ENCODE peak calls at places on chromosomes 7 and 10, in four cellular contexts. One of them, this sample, is unnamed.

GRCh38 chr10:79328737-79329504 is 18.3 kb upstream of the PPIF start:
- DNase-seq in gastrocnemius medialis: no peak
- DNase-seq in effector memory CD4-positive, alpha-beta T cell: no peak
- DNase-seq in right cardiac atrium: no peak
- DNase-seq in this sample: no peak

GRCh38 chr7:133561361-133561760 is 308.5 kb downstream of the EXOC4 start:
- DNase-seq in gastrocnemius medialis: no peak
- DNase-seq in effector memory CD4-positive, alpha-beta T cell: no peak
- DNase-seq in right cardiac atrium: no peak
- DNase-seq in this sample: no peak

GRCh38 chr7:50962962-50963374 is 180.3 kb upstream of the GRB10 start:
- DNase-seq in gastrocnemius medialis: no peak
- DNase-seq in effector memory CD4-positive, alpha-beta T cell: no peak
- DNase-seq in right cardiac atrium: peak
- DNase-seq in this sample: peak

GRCh38 chr10:3192856-3193635 is 20.5 kb upstream of the PITRM1 start:
- DNase-seq in gastrocnemius medialis: no peak
- DNase-seq in effector memory CD4-positive, alpha-beta T cell: peak
- DNase-seq in right cardiac atrium: no peak
- DNase-seq in this sample: no peak

GRCh38 chr7:36147361-36147760 is 5.7 kb upstream of the EEPD1 start:
- DNase-seq in gastrocnemius medialis: no peak
- DNase-seq in effector memory CD4-positive, alpha-beta T cell: no peak
- DNase-seq in right cardiac atrium: no peak
- DNase-seq in this sample: no peak

GRCh38 chr7:134480730-134481129 is 21.8 kb upstream of the AKR1B1 start:
- DNase-seq in gastrocnemius medialis: no peak
- DNase-seq in effector memory CD4-positive, alpha-beta T cell: no peak
- DNase-seq in right cardiac atrium: no peak
- DNase-seq in this sample: no peak

GRCh38 chr10:77139145-77139692 is 498.4 kb downstream of the KCNMA1 start:
- DNase-seq in gastrocnemius medialis: no peak
- DNase-seq in effector memory CD4-positive, alpha-beta T cell: no peak
- DNase-seq in right cardiac atrium: no peak
- DNase-seq in this sample: no peak

GRCh38 chr10:78981970-78982281 is 86.8 kb upstream of the ZMIZ1 start:
- DNase-seq in gastrocnemius medialis: peak
- DNase-seq in effector memory CD4-positive, alpha-beta T cell: no peak
- DNase-seq in right cardiac atrium: peak
- DNase-seq in this sample: no peak

GRCh38 chr7:20624666-20625385 is 9.4 kb downstream of the ABCB5 start:
- DNase-seq in gastrocnemius medialis: no peak
- DNase-seq in effector memory CD4-positive, alpha-beta T cell: no peak
- DNase-seq in right cardiac atrium: peak
- DNase-seq in this sample: no peak

GRCh38 chr10:76354349-76354748 is 922.9 kb downstream of the LRMDA start:
- DNase-seq in gastrocnemius medialis: no peak
- DNase-seq in effector memory CD4-positive, alpha-beta T cell: no peak
- DNase-seq in right cardiac atrium: no peak
- DNase-seq in this sample: no peak

GRCh38 chr10:24419067-24419466 is 210.1 kb downstream of the KIAA1217 start:
- DNase-seq in gastrocnemius medialis: no peak
- DNase-seq in effector memory CD4-positive, alpha-beta T cell: no peak
- DNase-seq in right cardiac atrium: no peak
- DNase-seq in this sample: no peak

GRCh38 chr10:113897693-113898618 is 43.5 kb downstream of the NHLRC2 start:
- DNase-seq in gastrocnemius medialis: no peak
- DNase-seq in effector memory CD4-positive, alpha-beta T cell: no peak
- DNase-seq in right cardiac atrium: peak
- DNase-seq in this sample: no peak

GRCh38 chr7:140542226-140542625 is 62.9 kb upstream of the MKRN1 start:
- DNase-seq in gastrocnemius medialis: peak
- DNase-seq in effector memory CD4-positive, alpha-beta T cell: no peak
- DNase-seq in right cardiac atrium: peak
- DNase-seq in this sample: peak

GRCh38 chr7:147670759-147671158 is 919.8 kb upstream of the C7orf33 start:
- DNase-seq in gastrocnemius medialis: no peak
- DNase-seq in effector memory CD4-positive, alpha-beta T cell: no peak
- DNase-seq in right cardiac atrium: peak
- DNase-seq in this sample: no peak

GRCh38 chr10:75744242-75744641 is 312.8 kb downstream of the LRMDA start:
- DNase-seq in gastrocnemius medialis: no peak
- DNase-seq in effector memory CD4-positive, alpha-beta T cell: no peak
- DNase-seq in right cardiac atrium: no peak
- DNase-seq in this sample: no peak

GRCh38 chr7:94697671-94697994 is 41.7 kb upstream of the SGCE start:
- DNase-seq in gastrocnemius medialis: no peak
- DNase-seq in effector memory CD4-positive, alpha-beta T cell: no peak
- DNase-seq in right cardiac atrium: no peak
- DNase-seq in this sample: no peak

GRCh38 chr7:26705567-26705966 is 158.8 kb downstream of the SKAP2 start:
- DNase-seq in gastrocnemius medialis: no peak
- DNase-seq in effector memory CD4-positive, alpha-beta T cell: no peak
- DNase-seq in right cardiac atrium: no peak
- DNase-seq in this sample: no peak

GRCh38 chr7:82443801-82444219 is 233 bp upstream of the CACNA2D1 start:
- DNase-seq in gastrocnemius medialis: peak
- DNase-seq in effector memory CD4-positive, alpha-beta T cell: no peak
- DNase-seq in right cardiac atrium: peak
- DNase-seq in this sample: peak

GRCh38 chr10:33263453-33263852 is 71.0 kb downstream of the NRP1 start:
- DNase-seq in gastrocnemius medialis: no peak
- DNase-seq in effector memory CD4-positive, alpha-beta T cell: no peak
- DNase-seq in right cardiac atrium: no peak
- DNase-seq in this sample: no peak

GRCh38 chr10:80501381-80501912 is 36.3 kb upstream of the SH2D4B start:
- DNase-seq in gastrocnemius medialis: no peak
- DNase-seq in effector memory CD4-positive, alpha-beta T cell: no peak
- DNase-seq in right cardiac atrium: no peak
- DNase-seq in this sample: no peak

GRCh38 chr10:132167041-132167674 is 19.6 kb upstream of the DPYSL4 start:
- DNase-seq in gastrocnemius medialis: no peak
- DNase-seq in effector memory CD4-positive, alpha-beta T cell: no peak
- DNase-seq in right cardiac atrium: no peak
- DNase-seq in this sample: peak

GRCh38 chr10:12796431-12797185 is 204.9 kb downstream of the CCDC3 start:
- DNase-seq in gastrocnemius medialis: no peak
- DNase-seq in effector memory CD4-positive, alpha-beta T cell: no peak
- DNase-seq in right cardiac atrium: no peak
- DNase-seq in this sample: no peak

GRCh38 chr10:79167537-79167936 is 98.8 kb downstream of the ZMIZ1 start:
- DNase-seq in gastrocnemius medialis: no peak
- DNase-seq in effector memory CD4-positive, alpha-beta T cell: no peak
- DNase-seq in right cardiac atrium: no peak
- DNase-seq in this sample: no peak

GRCh38 chr7:11343818-11344413 is 370.2 kb downstream of the PHF14 start:
- DNase-seq in gastrocnemius medialis: no peak
- DNase-seq in effector memory CD4-positive, alpha-beta T cell: no peak
- DNase-seq in right cardiac atrium: no peak
- DNase-seq in this sample: no peak

GRCh38 chr7:5479133-5479745 is 55.6 kb upstream of the TNRC18 start:
- DNase-seq in gastrocnemius medialis: no peak
- DNase-seq in effector memory CD4-positive, alpha-beta T cell: no peak
- DNase-seq in right cardiac atrium: no peak
- DNase-seq in this sample: no peak

GRCh38 chr7:5476001-5476400 is 52.4 kb upstream of the TNRC18 start:
- DNase-seq in gastrocnemius medialis: no peak
- DNase-seq in effector memory CD4-positive, alpha-beta T cell: no peak
- DNase-seq in right cardiac atrium: no peak
- DNase-seq in this sample: no peak

GRCh38 chr7:5478568-5479045 is 55.0 kb upstream of the TNRC18 start:
- DNase-seq in gastrocnemius medialis: no peak
- DNase-seq in effector memory CD4-positive, alpha-beta T cell: no peak
- DNase-seq in right cardiac atrium: no peak
- DNase-seq in this sample: no peak

GRCh38 chr7:5477126-5477525 is 53.5 kb upstream of the TNRC18 start:
- DNase-seq in gastrocnemius medialis: no peak
- DNase-seq in effector memory CD4-positive, alpha-beta T cell: no peak
- DNase-seq in right cardiac atrium: no peak
- DNase-seq in this sample: no peak

GRCh38 chr7:5477723-5478531 is 54.3 kb upstream of the TNRC18 start:
- DNase-seq in gastrocnemius medialis: no peak
- DNase-seq in effector memory CD4-positive, alpha-beta T cell: no peak
- DNase-seq in right cardiac atrium: no peak
- DNase-seq in this sample: no peak
- H3K4me3 ChIP-seq in gastrocnemius medialis: peak
- H3K4me3 ChIP-seq in effector memory CD4-positive, alpha-beta T cell: no peak
- H3K4me3 ChIP-seq in right cardiac atrium: peak
- H3K4me3 ChIP-seq in this sample: peak

DNA sequence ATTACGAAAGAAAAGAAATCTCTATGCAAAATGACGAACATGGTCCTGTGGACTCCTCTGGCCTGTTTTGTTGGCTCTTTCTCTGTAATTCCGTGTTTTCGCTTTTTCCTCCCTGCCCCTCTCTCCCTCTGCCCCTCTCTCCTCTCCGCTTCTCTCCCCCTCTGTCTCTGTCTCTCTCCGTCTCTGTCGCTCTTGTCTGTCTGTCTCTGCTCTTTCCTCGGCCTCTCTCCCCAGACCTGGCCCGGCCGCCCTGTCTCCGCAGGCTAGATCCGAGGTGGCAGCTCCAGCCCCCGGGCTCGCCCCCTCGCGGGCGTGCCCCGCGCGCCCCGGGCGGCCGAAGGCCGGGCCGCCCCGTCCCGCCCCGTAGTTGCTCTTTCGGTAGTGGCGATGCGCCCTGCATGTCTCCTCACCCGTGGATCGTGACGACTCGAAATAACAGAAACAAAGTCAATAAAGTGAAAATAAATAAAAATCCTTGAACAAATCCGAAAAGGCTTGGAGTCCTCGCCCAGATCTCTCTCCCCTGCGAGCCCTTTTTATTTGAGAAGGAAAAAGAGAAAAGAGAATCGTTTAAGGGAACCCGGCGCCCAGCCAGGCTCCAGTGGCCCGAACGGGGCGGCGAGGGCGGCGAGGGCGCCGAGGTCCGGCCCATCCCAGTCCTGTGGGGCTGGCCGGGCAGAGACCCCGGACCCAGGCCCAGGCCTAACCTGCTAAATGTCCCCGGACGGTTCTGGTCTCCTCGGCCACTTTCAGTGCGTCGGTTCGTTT is 83.5 kb upstream of the SLF2 start:
- DNase-seq in gastrocnemius medialis: no peak
- DNase-seq in effector memory CD4-positive, alpha-beta T cell: no peak
- DNase-seq in right cardiac atrium: no peak
- DNase-seq in this sample: no peak
- H3K4me3 ChIP-seq in gastrocnemius medialis: peak
- H3K4me3 ChIP-seq in effector memory CD4-positive, alpha-beta T cell: peak
- H3K4me3 ChIP-seq in right cardiac atrium: peak
- H3K4me3 ChIP-seq in this sample: peak

DNA sequence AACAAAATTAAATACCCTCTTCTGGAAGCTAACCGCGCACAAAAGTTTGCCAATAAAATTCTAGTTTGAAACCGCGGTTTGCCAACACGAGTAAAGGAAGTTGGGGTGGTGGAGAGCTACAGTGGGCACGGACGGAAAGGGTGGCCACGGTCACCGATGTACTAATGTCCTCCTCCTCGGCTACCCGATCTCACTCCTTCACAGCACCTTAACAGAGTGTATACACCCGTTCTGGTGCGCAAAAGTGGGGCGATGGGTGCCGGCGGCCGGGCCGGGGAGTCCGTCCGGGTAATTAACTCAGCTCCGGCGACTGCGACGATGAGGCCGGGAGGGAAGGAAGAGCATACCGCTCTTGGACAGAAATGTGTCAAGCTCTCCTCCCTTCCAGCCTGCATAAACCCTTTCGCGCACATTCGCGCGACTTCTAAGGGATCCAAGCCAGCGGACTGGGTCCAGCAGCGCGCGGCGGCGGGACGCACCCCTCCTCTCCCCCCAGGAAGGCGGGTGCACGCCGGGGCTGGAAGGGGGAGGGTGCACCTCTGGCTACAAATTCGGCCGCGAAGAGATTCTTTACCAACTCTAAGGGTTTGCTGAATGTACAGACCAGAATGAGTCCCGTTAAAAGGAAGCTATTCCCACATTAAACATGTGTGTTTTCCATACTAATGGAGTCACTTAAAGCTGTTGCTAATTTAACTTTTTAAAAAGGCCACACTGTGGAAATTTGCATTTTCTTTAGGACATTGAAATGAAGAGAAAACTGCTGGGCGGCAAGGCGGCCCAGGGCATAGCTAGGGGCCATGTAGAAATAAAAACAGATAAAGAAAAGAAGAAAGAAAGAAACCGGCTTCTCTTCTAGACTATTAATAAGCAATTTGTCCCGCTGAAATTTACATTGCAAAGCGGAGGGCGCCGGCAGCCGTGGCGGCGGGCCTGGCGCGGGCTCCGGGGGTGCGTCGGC is 6.6 kb upstream of the EBF3 start:
- DNase-seq in gastrocnemius medialis: no peak
- DNase-seq in effector memory CD4-positive, alpha-beta T cell: no peak
- DNase-seq in right cardiac atrium: peak
- DNase-seq in this sample: peak
- H3K4me3 ChIP-seq in gastrocnemius medialis: peak
- H3K4me3 ChIP-seq in effector memory CD4-positive, alpha-beta T cell: no peak
- H3K4me3 ChIP-seq in right cardiac atrium: peak
- H3K4me3 ChIP-seq in this sample: peak

GRCh38 chr7:91618665-91619437 is 261.7 kb downstream of the MTERF1 start:
- DNase-seq in gastrocnemius medialis: no peak
- DNase-seq in effector memory CD4-positive, alpha-beta T cell: no peak
- DNase-seq in right cardiac atrium: no peak
- DNase-seq in this sample: no peak

DNA sequence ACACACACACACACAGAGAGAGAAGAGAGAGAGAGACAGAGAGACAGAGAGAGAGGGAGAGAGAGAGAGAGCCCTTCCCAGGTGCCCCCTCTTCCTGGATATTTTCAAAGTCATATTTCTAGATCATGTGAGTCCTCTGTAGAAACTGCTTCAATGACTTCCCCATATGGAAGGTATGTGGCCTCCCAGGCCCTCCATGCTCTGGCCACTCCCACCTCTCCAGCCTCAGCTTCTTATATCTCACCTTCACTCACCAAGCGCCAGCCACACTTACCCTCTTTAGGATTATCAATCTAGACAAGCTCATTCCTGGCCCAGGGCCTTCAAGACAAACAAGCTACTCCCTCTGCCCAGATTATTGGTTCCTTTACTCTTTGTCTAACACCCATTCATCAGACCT is 259.7 kb downstream of the MTERF1 start:
- DNase-seq in gastrocnemius medialis: no peak
- DNase-seq in effector memory CD4-positive, alpha-beta T cell: no peak
- DNase-seq in right cardiac atrium: no peak
- DNase-seq in this sample: no peak
- H3K4me3 ChIP-seq in gastrocnemius medialis: no peak
- H3K4me3 ChIP-seq in effector memory CD4-positive, alpha-beta T cell: no peak
- H3K4me3 ChIP-seq in right cardiac atrium: no peak
- H3K4me3 ChIP-seq in this sample: no peak

GRCh38 chr10:103192451-103193106 is 493 bp downstream of the NT5C2 start:
- DNase-seq in gastrocnemius medialis: peak
- DNase-seq in effector memory CD4-positive, alpha-beta T cell: peak
- DNase-seq in right cardiac atrium: peak
- DNase-seq in this sample: peak
- H3K4me3 ChIP-seq in gastrocnemius medialis: peak
- H3K4me3 ChIP-seq in effector memory CD4-positive, alpha-beta T cell: peak
- H3K4me3 ChIP-seq in right cardiac atrium: peak
- H3K4me3 ChIP-seq in this sample: peak

GRCh38 chr10:11150876-11151275 is 133.2 kb downstream of the CELF2 start:
- DNase-seq in gastrocnemius medialis: no peak
- DNase-seq in effector memory CD4-positive, alpha-beta T cell: no peak
- DNase-seq in right cardiac atrium: no peak
- DNase-seq in this sample: no peak
- H3K4me3 ChIP-seq in gastrocnemius medialis: no peak
- H3K4me3 ChIP-seq in effector memory CD4-positive, alpha-beta T cell: peak
- H3K4me3 ChIP-seq in right cardiac atrium: no peak
- H3K4me3 ChIP-seq in this sample: no peak

This sample was measured in psoas muscle.